ENCODE peak calls at places on chromosomes 1 and 21, in six cellular contexts. Q is CD8-positive, alpha-beta memory T cell; P is heart left ventricle; Y is AG10803; R is AG09309; C is naive thymus-derived CD4-positive, alpha-beta T cell. L is an unnamed sample.

GRCh38 chr1:99943238-99943794 is 26.5 kb upstream of the SLC35A3 start:
- DNase-seq in C (no peak), P (no peak), Y (peak; percentile 97), Q (no peak), R (peak; percentile 86), L (peak; percentile 71)

GRCh38 chr21:26169611-26170470 is 729 bp downstream of the APP start:
- DNase-seq in Q (no peak), C (peak; percentile 65), Y (peak; percentile 60), R (no peak), P (peak; percentile 68), L (no peak)

GRCh38 chr1:8396083-8396911 is 78.4 kb downstream of the SLC45A1 start:
- DNase-seq in R (no peak), Q (no peak), C (no peak), P (no peak), Y (peak; percentile 83), L (peak; percentile 54)

GRCh38 chr1:8456306-8456912 is 138.5 kb downstream of the SLC45A1 start:
- DNase-seq in P (no peak), Y (peak; percentile 79), R (no peak), C (no peak), Q (no peak), L (peak; percentile 41)

GRCh38 chr1:111920221-111921024 is 69.0 kb downstream of the KCND3 start:
- DNase-seq in C (no peak), R (peak; percentile 7), P (peak; percentile 70), Q (no peak), Y (peak; percentile 71), L (no peak)

GRCh38 chr1:108695515-108695914 is 3.4 kb downstream of the PRPF38B start:
- DNase-seq in C (no peak), Q (no peak), P (no peak), Y (no peak), R (no peak), L (no peak)

GRCh38 chr1:223363057-223363855 is 720 bp downstream of the SUSD4 start:
- DNase-seq in R (no peak), P (peak; percentile 71), C (peak; percentile 27), Y (peak; percentile 41), Q (no peak), L (peak; percentile 50)

GRCh38 chr1:227318852-227319607 is 738 bp upstream of the CDC42BPA start:
- DNase-seq in Q (no peak), Y (peak; percentile 54), C (no peak), R (no peak), P (peak; percentile 64), L (no peak)

GRCh38 chr21:35138665-35139381 is 89.7 kb upstream of the RUNX1 start:
- DNase-seq in P (no peak), R (no peak), Q (peak; percentile 11), Y (peak; percentile 37), C (peak; percentile 43), L (peak; percentile 72)

GRCh38 chr1:21468597-21468996 is 28.7 kb downstream of the NBPF3 start:
- DNase-seq in P (no peak), Y (peak; percentile 27), Q (no peak), C (no peak), R (no peak), L (no peak)

GRCh38 chr1:178940022-178940765 is 69.3 kb upstream of the ANGPTL1 start:
- DNase-seq in R (no peak), Q (no peak), Y (peak; percentile 57), C (no peak), P (no peak), L (peak; percentile 56)

GRCh38 chr21:25925936-25926335 is 191.2 kb downstream of the GABPA start:
- DNase-seq in Q (no peak), P (peak; percentile 28), Y (no peak), C (no peak), R (no peak), L (no peak)

GRCh38 chr1:241485554-241485992 is 34.0 kb downstream of the FH start:
- DNase-seq in C (no peak), R (no peak), Y (peak; percentile 4), Q (no peak), P (no peak), L (no peak)

GRCh38 chr1:119587328-119587727 is 60.7 kb downstream of the ZNF697 start:
- DNase-seq in P (no peak), Q (no peak), C (no peak), Y (peak; percentile 39), R (no peak), L (peak; percentile 69)

GRCh38 chr1:202154766-202155477 is 5.5 kb downstream of the PTPN7 start:
- DNase-seq in Q (no peak), R (peak; percentile 24), C (no peak), Y (peak; percentile 69), P (no peak), L (peak; percentile 41)

GRCh38 chr1:17199267-17200044 is 5.5 kb upstream of the PADI1 start:
- DNase-seq in Y (no peak), Q (no peak), C (peak; percentile 21), R (no peak), P (no peak), L (no peak)

GRCh38 chr1:48500541-48501440 is 28.8 kb upstream of the SPATA6 start:
- DNase-seq in Y (no peak), Q (no peak), C (no peak), R (no peak), P (no peak), L (no peak)

GRCh38 chr1:100629391-100629790 is 90.2 kb upstream of the VCAM1 start:
- DNase-seq in R (no peak), Q (no peak), C (no peak), Y (peak; percentile 78), P (no peak), L (no peak)

GRCh38 chr1:152034654-152035405 is 2.0 kb downstream of the S100A11 start:
- DNase-seq in C (peak; percentile 62), P (peak; percentile 42), Q (peak; percentile 32), R (no peak), Y (peak; percentile 76), L (no peak)

GRCh38 chr21:45142469-45142868 is 68.1 kb downstream of the ADARB1 start:
- DNase-seq in P (peak; percentile 61), Y (peak; percentile 79), R (no peak), Q (no peak), C (no peak), L (no peak)

GRCh38 chr21:31580866-31581276 is 78.6 kb upstream of the SOD1 start:
- DNase-seq in Q (peak; percentile 51), Y (peak; percentile 47), C (peak; percentile 73), P (peak; percentile 48), R (peak; percentile 7), L (peak; percentile 13)

GRCh38 chr1:109184657-109185056 is 29.1 kb upstream of the SARS1 start:
- DNase-seq in Y (no peak), C (no peak), Q (no peak), R (no peak), P (no peak), L (no peak)

GRCh38 chr1:45608475-45609156 is 15.2 kb downstream of the CCDC17 start:
- DNase-seq in P (no peak), R (no peak), Y (no peak), Q (no peak), C (no peak), L (no peak)

GRCh38 chr21:17371470-17371869 is 141.4 kb upstream of the CXADR start:
- DNase-seq in C (no peak), R (no peak), Q (no peak), P (no peak), Y (peak; percentile 1), L (peak; percentile 34)

GRCh38 chr1:63730211-63730610 is 43.6 kb upstream of the ROR1 start:
- DNase-seq in Q (no peak), R (no peak), P (no peak), Y (no peak), C (no peak), L (no peak)

DNA sequence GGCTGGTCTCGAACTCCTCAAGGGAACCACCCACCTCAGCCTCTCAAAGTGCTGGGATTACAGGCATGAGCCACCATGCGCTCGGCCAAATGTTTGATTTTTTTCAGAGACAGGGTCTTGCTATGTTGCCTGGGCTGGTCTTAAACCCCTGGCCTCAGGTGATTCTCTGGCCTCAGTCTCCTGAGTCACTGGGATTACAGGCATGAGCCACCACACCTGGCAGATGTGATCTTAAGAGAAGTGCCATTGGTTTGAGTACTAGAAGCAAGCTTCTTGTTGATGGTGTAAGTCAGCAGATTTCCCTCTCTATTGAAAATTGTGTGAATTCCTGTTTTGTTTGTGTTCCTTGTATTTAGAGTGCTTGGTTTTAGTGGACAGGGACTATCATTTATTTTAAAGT is 5.2 kb downstream of the CAP1 start:
- DNase-seq in Y (no peak), C (no peak), R (no peak), Q (no peak), P (no peak), L (no peak)
- H3K4me3 ChIP-seq in Y (no peak overlapping the region), C (no peak overlapping the region), R (no peak overlapping the region), Q (no peak overlapping the region), P (no peak overlapping the region), L (no peak overlapping the region)

DNA sequence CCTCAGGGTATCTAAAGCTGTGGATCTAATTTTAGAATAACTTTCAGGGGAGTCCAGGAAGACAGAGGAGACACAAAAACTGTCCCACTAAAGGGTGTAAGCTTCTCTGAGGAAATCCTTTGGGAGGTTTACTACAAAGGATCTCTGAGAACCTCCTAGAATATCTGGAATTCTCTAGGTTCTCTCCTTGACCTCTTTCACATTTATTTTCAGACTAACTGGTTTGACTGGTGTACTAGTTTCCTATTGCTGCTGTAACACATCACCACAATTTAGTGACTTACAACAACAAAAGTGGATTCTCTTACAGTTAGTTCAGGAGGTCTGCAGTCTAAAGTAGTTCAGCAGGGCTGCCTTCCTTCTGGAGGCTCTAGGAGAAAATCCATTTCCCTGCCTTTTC is 175.3 kb upstream of the KIAA0040 start:
- DNase-seq in Q (no peak), C (no peak), R (no peak), Y (no peak), P (no peak), L (no peak)
- H3K4me3 ChIP-seq in Q (no peak overlapping the region), C (no peak overlapping the region), R (no peak overlapping the region), Y (no peak overlapping the region), P (no peak overlapping the region), L (no peak overlapping the region)

DNA sequence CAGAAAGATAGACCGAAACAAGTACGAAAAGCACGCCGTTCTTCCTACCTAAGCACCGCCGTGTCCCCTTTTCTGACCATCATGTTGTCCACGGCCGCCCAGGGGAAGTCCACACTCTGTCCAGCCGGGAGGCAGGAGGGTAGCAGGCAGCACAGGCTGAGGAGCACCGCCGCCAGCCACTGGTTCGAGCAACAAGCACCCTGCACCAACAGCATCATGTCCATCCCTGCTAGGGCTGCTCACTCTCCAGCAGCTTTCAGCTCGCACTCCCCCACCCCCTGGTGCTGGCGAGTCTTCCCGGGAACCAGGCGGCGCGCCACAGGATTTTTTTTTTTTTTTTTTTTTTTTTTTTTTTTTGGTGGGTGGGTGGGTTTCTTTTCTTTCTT is at the start of gene NEGR1:
- DNase-seq in P (peak; percentile 64), Y (peak; percentile 78), Q (no peak), R (peak; percentile 35), C (peak; percentile 20), L (peak; percentile 38)
- H3K4me3 ChIP-seq in P (peak within 1 kb of the TSS; percentile 71), Y (peak within 1 kb of the TSS; percentile 90), Q (peak within 1 kb of the TSS; percentile 75), R (peak within 1 kb of the TSS; percentile 79), C (peak within 1 kb of the TSS; percentile 71), L (peak within 1 kb of the TSS; percentile 84)

GRCh38 chr1:16117369-16117768 is 38.5 kb downstream of the EPHA2 start:
- DNase-seq in R (peak; percentile 62), Q (no peak), Y (peak; percentile 67), P (no peak), C (no peak), L (no peak)

GRCh38 chr1:16117936-16118335 is 37.9 kb downstream of the EPHA2 start:
- DNase-seq in Q (no peak), C (no peak), P (no peak), R (no peak), Y (no peak), L (no peak)

GRCh38 chr1:16116625-16117024 is 39.2 kb downstream of the EPHA2 start:
- DNase-seq in P (no peak), Q (no peak), R (no peak), Y (no peak), C (no peak), L (no peak)

GRCh38 chr1:16114527-16115467 is 41.1 kb downstream of the EPHA2 start:
- DNase-seq in P (no peak), C (no peak), R (no peak), Q (no peak), Y (no peak), L (no peak)

GRCh38 chr1:16115468-16116363 is 40.2 kb downstream of the EPHA2 start:
- DNase-seq in R (no peak), Q (no peak), P (no peak), Y (no peak), C (no peak), L (no peak)
- H3K4me3 ChIP-seq in R (no peak overlapping the region), Q (no peak overlapping the region), P (no peak overlapping the region), Y (no peak overlapping the region), C (no peak overlapping the region), L (no peak overlapping the region)